ENCODE peak calls at places on chromosomes 1 and 21, in seven cellular contexts. V is foreskin fibroblast; R is osteocyte; N is Ammon's horn; F is lower lobe of right lung; D is T-helper 1 cell; M is CD8-positive, alpha-beta T cell. K is an unnamed sample.

GRCh38 chr21:35974801-35975200 is 85.5 kb downstream of the SETD4 start:
- DNase-seq in V (no peak), R (no peak), N (no peak), F (no peak), D (no peak), M (no peak), K (no peak)

GRCh38 chr1:172203135-172203823 is 217.2 kb upstream of the C1orf105 start:
- DNase-seq in V (peak), R (no peak), N (no peak), F (no peak), D (no peak), M (no peak), K (no peak)

GRCh38 chr1:30028939-30029338 is 694.4 kb downstream of the MATN1 start:
- DNase-seq in V (no peak), R (peak), N (no peak), F (no peak), D (no peak), M (no peak), K (no peak)

GRCh38 chr1:155504207-155504606 is 58.4 kb downstream of the ASH1L start:
- DNase-seq in V (peak), R (no peak), N (peak), F (no peak), D (no peak), M (no peak), K (no peak)

GRCh38 chr1:100206301-100206700 is 28.2 kb upstream of the LRRC39 start:
- DNase-seq in V (no peak), R (no peak), N (no peak), F (no peak), D (no peak), M (no peak), K (no peak)

GRCh38 chr1:203569490-203570318 is 56.9 kb upstream of the ATP2B4 start:
- DNase-seq in V (no peak), R (no peak), N (no peak), F (no peak), D (no peak), M (no peak), K (no peak)

GRCh38 chr1:154755858-154756730 is 114.0 kb downstream of the KCNN3 start:
- DNase-seq in V (no peak), R (no peak), N (no peak), F (no peak), D (no peak), M (no peak), K (no peak)

GRCh38 chr1:152926091-152926490 is 17.7 kb downstream of the IVL start:
- DNase-seq in V (no peak), R (no peak), N (peak), F (no peak), D (no peak), M (no peak), K (no peak)

GRCh38 chr1:244917271-244917670 is 52.9 kb upstream of the HNRNPU start:
- DNase-seq in V (no peak), R (no peak), N (no peak), F (no peak), D (no peak), M (no peak), K (no peak)

GRCh38 chr1:23594927-23595353 is 35.6 kb upstream of the ID3 start:
- DNase-seq in V (no peak), R (no peak), N (no peak), F (no peak), D (no peak), M (no peak), K (no peak)

GRCh38 chr21:25911730-25912401 is 177.1 kb downstream of the GABPA start:
- DNase-seq in V (no peak), R (no peak), N (peak), F (no peak), D (no peak), M (no peak), K (peak)

GRCh38 chr1:14787604-14788003 is 189.1 kb downstream of the KAZN start:
- DNase-seq in V (no peak), R (no peak), N (no peak), F (no peak), D (no peak), M (no peak), K (no peak)

GRCh38 chr1:169160845-169161511 is 54.5 kb downstream of the ATP1B1 start:
- DNase-seq in V (no peak), R (no peak), N (no peak), F (no peak), D (no peak), M (no peak), K (no peak)

GRCh38 chr1:18452550-18452949 is 28.2 kb upstream of the KLHDC7A start:
- DNase-seq in V (no peak), R (no peak), N (no peak), F (no peak), D (no peak), M (no peak), K (no peak)

GRCh38 chr1:58931024-58931423 is 147.2 kb upstream of the JUN start:
- DNase-seq in V (no peak), R (no peak), N (no peak), F (no peak), D (no peak), M (no peak), K (no peak)

GRCh38 chr1:32684167-32684811 is 18.3 kb downstream of the SYNC start:
- DNase-seq in V (peak), R (no peak), N (peak), F (no peak), D (no peak), M (no peak), K (no peak)

GRCh38 chr1:112877741-112878140 is 78.3 kb downstream of the SLC16A1 start:
- DNase-seq in V (no peak), R (no peak), N (no peak), F (no peak), D (no peak), M (no peak), K (no peak)

GRCh38 chr1:30617161-30617560 is 106.2 kb downstream of the MATN1 start:
- DNase-seq in V (no peak), R (no peak), N (no peak), F (no peak), D (no peak), M (no peak), K (no peak)

GRCh38 chr1:208924011-208924410 is 659.5 kb upstream of the CAMK1G start:
- DNase-seq in V (no peak), R (no peak), N (no peak), F (no peak), D (no peak), M (no peak), K (no peak)

GRCh38 chr21:44880762-44881585 is 7.5 kb upstream of the PTTG1IP start:
- DNase-seq in V (peak), R (no peak), N (no peak), F (no peak), D (no peak), M (no peak), K (peak)

GRCh38 chr1:216723274-216723780 is at the start of gene ESRRG:
- DNase-seq in V (no peak), R (no peak), N (peak), F (peak), D (no peak), M (no peak), K (peak)

GRCh38 chr1:211828584-211829342 is 1.8 kb downstream of the LPGAT1 start:
- DNase-seq in V (peak), R (no peak), N (no peak), F (no peak), D (no peak), M (no peak), K (no peak)

GRCh38 chr1:160407819-160408801 is 7.7 kb downstream of the VANGL2 start:
- DNase-seq in V (no peak), R (no peak), N (no peak), F (no peak), D (no peak), M (no peak), K (no peak)

GRCh38 chr1:94623560-94624148 is 82.1 kb upstream of the F3 start:
- DNase-seq in V (no peak), R (no peak), N (no peak), F (no peak), D (no peak), M (no peak), K (no peak)

GRCh38 chr1:46244656-46245371 is 2.7 kb upstream of the RAD54L start:
- DNase-seq in V (peak), R (no peak), N (no peak), F (no peak), D (no peak), M (no peak), K (no peak)

GRCh38 chr1:111955755-111956154 is 33.7 kb downstream of the KCND3 start:
- DNase-seq in V (peak), R (no peak), N (no peak), F (no peak), D (no peak), M (no peak), K (no peak)

GRCh38 chr1:208535518-208535917 is 291.3 kb upstream of the PLXNA2 start:
- DNase-seq in V (no peak), R (peak), N (no peak), F (no peak), D (no peak), M (no peak), K (no peak)

K was measured in Right ventricle myocardium superior.